ENCODE peak calls at places on chromosomes 11 and 22, in six cellular contexts. C is A549, E is colonic mucosa, V is heart left ventricle, F is tibial artery, M is Karpas-422. A is an unnamed sample.
A peak's percentile ranks its signal among the peaks of the same experiment; 100 is the strongest.

GRCh38 chr11:102716527-102716926 is 8.2 kb downstream of the MMP8 start:
- DNase-seq in F (no peak), E (no peak), V (no peak), C (no peak), M (peak; percentile 70), A (no peak)

GRCh38 chr11:50088231-50088630 is 55.6 kb downstream of the OR4C45 start:
- DNase-seq in E (no peak), F (no peak), V (no peak), M (no peak), C (no peak), A (no peak)

GRCh38 chr11:11882539-11882938 is 40.8 kb downstream of the USP47 start:
- DNase-seq in V (no peak), E (no peak), M (no peak), F (no peak), C (no peak), A (no peak)

GRCh38 chr22:41501209-41501608 is 32.3 kb downstream of the ACO2 start:
- DNase-seq in E (no peak), C (peak; percentile 44), V (no peak), M (peak; percentile 92), F (no peak), A (no peak)

GRCh38 chr11:36008576-36008975 is 64.7 kb downstream of the LDLRAD3 start:
- DNase-seq in M (no peak), C (no peak), V (no peak), F (no peak), E (no peak), A (no peak)

GRCh38 chr11:129225190-129225589 is 33.1 kb upstream of the ARHGAP32 start:
- DNase-seq in M (no peak), E (no peak), V (no peak), F (no peak), C (no peak), A (no peak)

GRCh38 chr11:117438371-117439000 is 110.8 kb downstream of the CEP164 start:
- DNase-seq in V (no peak), C (no peak), M (no peak), E (no peak), F (no peak), A (no peak)

GRCh38 chr22:33328789-33329296 is 270.7 kb upstream of the SYN3 start:
- DNase-seq in V (no peak), C (peak; percentile 74), E (peak; percentile 24), F (no peak), M (no peak), A (no peak)

GRCh38 chr11:116061322-116061721 is 557.1 kb upstream of the CADM1 start:
- DNase-seq in F (no peak), V (no peak), C (no peak), E (no peak), M (no peak), A (no peak)

DNA sequence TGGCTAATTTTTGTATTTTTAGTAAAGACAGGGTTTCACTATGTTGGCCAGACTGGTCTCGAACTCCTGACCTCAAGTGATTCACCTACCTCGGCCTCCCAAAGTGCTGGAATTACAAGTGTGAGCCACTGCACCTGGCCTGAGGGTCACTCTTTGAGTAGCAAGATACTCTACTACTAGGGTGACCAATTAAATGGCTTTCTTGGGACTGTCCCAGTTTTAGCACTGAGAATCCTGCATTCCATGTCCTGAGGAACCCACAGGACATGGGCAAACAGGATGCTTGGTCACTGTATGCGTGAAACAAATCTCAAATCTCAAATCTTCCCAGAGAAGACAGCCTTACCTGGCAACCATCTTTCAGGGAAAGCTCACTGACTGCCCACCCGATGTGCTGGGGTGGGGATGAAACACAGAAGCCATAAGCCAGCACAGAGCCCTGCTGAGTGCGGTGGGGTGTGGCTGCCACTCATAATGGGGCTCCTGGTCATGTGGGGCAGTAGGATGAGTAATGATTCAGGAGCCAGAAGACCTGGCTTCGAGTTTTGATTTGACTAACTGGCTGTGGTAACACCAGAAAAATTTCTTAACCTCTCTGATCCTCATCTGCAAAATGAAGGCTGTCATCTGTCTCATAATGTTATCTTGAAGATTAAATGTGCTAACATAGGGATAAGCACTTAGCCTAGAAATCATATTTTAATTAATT is 11.5 kb downstream of the CLMP start:
- DNase-seq in F (no peak), M (no peak), E (no peak), V (no peak), C (no peak), A (no peak)
- H3K4me1 ChIP-seq in F (no peaks in the 10 kb centered on the region), M (no peaks in the 10 kb centered on the region), E (no peaks in the 10 kb centered on the region), V (no peaks in the 10 kb centered on the region), C (peaks cover 73% of the 10 kb centered on the region), A (peaks cover 14% of the 10 kb centered on the region)

DNA sequence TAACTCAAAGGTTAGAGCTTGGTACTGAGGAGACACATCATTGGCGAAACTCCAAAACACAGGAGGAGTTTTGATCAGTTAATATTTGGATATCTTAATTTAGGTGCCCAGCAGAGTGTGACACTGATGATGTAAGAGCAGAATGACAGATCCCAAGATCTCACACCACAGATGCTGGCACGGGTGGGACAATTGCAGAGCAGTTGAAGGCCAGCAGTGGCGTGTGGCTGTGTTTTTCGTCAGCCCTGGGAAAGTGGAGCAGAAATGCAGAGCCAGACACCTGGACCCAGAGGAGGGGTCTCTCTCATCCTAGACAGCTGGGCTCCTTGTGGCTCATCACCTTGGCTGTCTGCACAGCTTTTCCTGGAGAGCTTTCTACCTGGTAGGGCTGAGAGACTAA is 59.7 kb upstream of the CTTN start:
- DNase-seq in F (no peak), C (no peak), M (no peak), V (no peak), E (no peak), A (no peak)
- H3K27ac ChIP-seq in F (no peak overlapping the region), C (no peak overlapping the region), M (no peak overlapping the region), V (no peak overlapping the region), E (no peak overlapping the region), A (no peak overlapping the region)

DNA sequence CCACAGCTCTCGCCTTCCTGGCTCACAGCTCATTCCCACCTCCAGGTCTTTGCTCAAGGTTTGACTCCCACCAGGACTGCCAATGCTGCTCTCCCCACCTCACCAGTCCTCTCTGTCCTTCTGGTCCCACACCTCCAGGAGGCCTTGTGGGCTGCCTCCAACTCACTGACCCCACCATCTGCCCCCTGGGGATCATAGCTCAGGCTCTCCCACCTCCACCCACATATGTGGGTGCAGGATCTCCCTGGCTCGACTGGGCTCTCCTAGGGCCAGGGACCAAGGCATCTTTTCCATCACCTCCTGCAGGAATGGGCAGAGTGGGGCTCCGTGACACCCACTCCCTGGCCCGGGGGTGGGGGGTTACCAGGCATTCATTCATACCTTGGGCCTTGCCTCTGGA is 13.8 kb upstream of the SSTR3 start:
- DNase-seq in M (no peak), E (no peak), V (no peak), C (no peak), F (no peak), A (no peak)
- H3K4me1 ChIP-seq in M (peaks cover 24% of the 10 kb centered on the region), E (no peaks in the 10 kb centered on the region), V (peaks cover 75% of the 10 kb centered on the region), C (peaks cover 26% of the 10 kb centered on the region), F (no peaks in the 10 kb centered on the region), A (no peaks in the 10 kb centered on the region)

DNA sequence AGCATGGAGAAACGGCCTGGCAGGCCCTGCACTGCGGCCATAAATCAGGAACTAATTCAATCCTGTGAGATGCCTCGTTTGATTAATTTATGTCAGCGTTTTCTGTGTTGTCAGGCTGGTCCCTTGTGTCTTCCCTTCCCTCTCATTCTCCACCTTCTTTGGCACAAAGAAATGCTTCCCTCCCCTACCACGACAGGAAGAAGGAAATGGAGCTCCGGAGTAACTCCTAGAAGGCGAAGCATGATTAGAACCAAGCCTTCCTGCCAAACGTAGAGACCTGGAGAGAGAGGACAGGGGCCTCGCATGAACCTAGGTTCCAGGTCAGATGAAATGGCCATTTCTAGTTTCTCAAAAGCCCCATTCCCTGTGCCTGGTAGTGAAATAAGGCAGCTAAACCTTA is 358.3 kb downstream of the OPCML start:
- DNase-seq in M (no peak), E (no peak), F (no peak), V (no peak), C (no peak), A (no peak)
- H3K27ac ChIP-seq in M (no peak overlapping the region), E (no peak overlapping the region), F (no peak overlapping the region), V (no peak overlapping the region), C (no peak overlapping the region), A (no peak overlapping the region)

DNA sequence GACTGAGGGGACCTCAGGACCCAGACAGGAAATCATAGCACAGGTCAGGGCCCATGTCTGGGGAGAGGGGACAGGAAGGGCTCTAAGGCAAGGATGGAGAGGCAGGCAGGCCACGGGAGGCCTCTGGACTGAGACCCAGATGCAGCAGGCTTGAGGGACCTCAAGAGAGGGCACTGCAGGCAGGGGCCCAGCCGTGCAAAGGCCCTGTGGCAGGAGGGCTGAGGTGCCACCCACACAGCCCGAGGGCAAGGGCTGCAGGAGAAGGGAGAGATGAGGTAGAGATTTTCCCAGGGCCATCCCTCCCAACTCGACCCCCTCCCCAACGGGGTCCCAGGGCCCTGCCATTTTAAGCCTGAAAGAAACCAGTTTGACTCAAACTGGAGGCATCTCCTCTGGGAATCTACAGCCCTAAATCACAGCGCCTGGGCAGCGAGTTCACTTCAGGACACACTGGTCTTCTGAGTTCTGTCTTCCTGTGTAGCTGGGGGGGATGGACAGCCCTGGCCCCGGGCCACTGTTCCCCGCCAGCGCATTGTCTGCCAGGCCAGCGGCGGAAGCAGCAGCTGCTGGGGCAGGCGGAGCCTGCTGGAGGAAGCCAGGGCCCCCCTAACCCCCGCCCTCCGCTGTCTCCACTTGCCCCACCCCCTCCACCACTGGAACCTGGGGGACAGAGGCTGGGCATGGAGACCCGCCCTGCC is 20.3 kb upstream of the WNT7B start:
- DNase-seq in V (peak; percentile 95), M (no peak), F (peak; percentile 90), E (peak; percentile 75), C (no peak), A (no peak)
- H3K4me1 ChIP-seq in V (peaks cover 68% of the 10 kb centered on the region), M (peaks cover 9% of the 10 kb centered on the region), F (peaks cover 31% of the 10 kb centered on the region), E (peaks cover 11% of the 10 kb centered on the region), C (no peaks in the 10 kb centered on the region), A (peaks cover 2% of the 10 kb centered on the region)

GRCh38 chr22:39349967-39350802 is at the start of gene SYNGR1:
- DNase-seq in E (no peak), V (peak; percentile 33), M (peak; percentile 58), F (no peak), C (no peak), A (no peak)
- H3K27ac ChIP-seq in E (no peak within 1 kb of the TSS), V (peak within 1 kb of the TSS; percentile 46), M (peak within 1 kb of the TSS; percentile 94), F (no peak within 1 kb of the TSS), C (peak within 1 kb of the TSS; percentile 75), A (no peak within 1 kb of the TSS)

GRCh38 chr11:126443120-126443519 is 87.6 kb downstream of the ST3GAL4 start:
- DNase-seq in V (no peak), M (no peak), E (no peak), C (no peak), F (no peak), A (no peak)
- H3K4me1 ChIP-seq in V (peaks cover 8% of the 10 kb centered on the region), M (peaks cover 3% of the 10 kb centered on the region), E (no peaks in the 10 kb centered on the region), C (no peaks in the 10 kb centered on the region), F (peaks cover 4% of the 10 kb centered on the region), A (peaks cover 4% of the 10 kb centered on the region)